ENCODE peak calls at places on chromosome 10, in eight cellular contexts. B is right atrium auricular region, N is NCI-H1092, L is germinal center, Q is activated T-cell treated with anti-CD3 and anti-CD28 coated beads for 1 hour, E is hippocampal formation, S is hepatic stellate cell, V is globus pallidus. P is an unnamed sample.

GRCh38 chr10:122068844-122069243 is 79.9 kb downstream of the TACC2 start:
- DNase-seq in B (no peak), N (no peak), L (no peak), Q (no peak), E (no peak), S (no peak), V (no peak), P (no peak)

GRCh38 chr10:100866010-100866409 is 46.8 kb upstream of the SLF2 start:
- DNase-seq in B (no peak), N (no peak), L (no peak), Q (no peak), E (no peak), S (no peak), V (no peak), P (no peak)

GRCh38 chr10:122710576-122710975 is 10.9 kb upstream of the C10orf120 start:
- DNase-seq in B (no peak), N (no peak), L (no peak), Q (no peak), E (no peak), S (no peak), V (no peak), P (no peak)

GRCh38 chr10:132631348-132631735 is 93.8 kb downstream of the INPP5A start:
- DNase-seq in B (peak), N (no peak), L (no peak), Q (no peak), E (peak), S (peak), V (no peak), P (no peak)

GRCh38 chr10:8830876-8831275 is 776.4 kb downstream of the GATA3 start:
- DNase-seq in B (no peak), N (no peak), L (no peak), Q (no peak), E (no peak), S (no peak), V (no peak), P (no peak)

GRCh38 chr10:119526606-119527592 is 15.6 kb downstream of the RGS10 start:
- DNase-seq in B (no peak), N (no peak), L (no peak), Q (no peak), E (no peak), S (no peak), V (no peak), P (no peak)

GRCh38 chr10:99777918-99778716 is 4.3 kb upstream of the ABCC2 start:
- DNase-seq in B (no peak), N (no peak), L (peak), Q (no peak), E (no peak), S (no peak), V (no peak), P (no peak)

GRCh38 chr10:120514035-120514620 is 57.1 kb downstream of the PLPP4 start:
- DNase-seq in B (no peak), N (no peak), L (no peak), Q (no peak), E (no peak), S (peak), V (no peak), P (no peak)

GRCh38 chr10:104642311-104643022 is 1.4 kb downstream of the SORCS3 start:
- DNase-seq in B (peak), N (no peak), L (peak), Q (no peak), E (peak), S (no peak), V (peak), P (no peak)

GRCh38 chr10:47049906-47050305 is 138.7 kb downstream of the PTPN20 start:
- DNase-seq in B (no peak), N (no peak), L (no peak), Q (no peak), E (no peak), S (no peak), V (no peak), P (no peak)

GRCh38 chr10:123009105-123009805 is 449 bp downstream of the ACADSB start:
- DNase-seq in B (peak), N (no peak), L (peak), Q (peak), E (no peak), S (peak), V (no peak), P (peak)

GRCh38 chr10:110363572-110364411 is 59.1 kb upstream of the SMNDC1 start:
- DNase-seq in B (no peak), N (no peak), L (no peak), Q (no peak), E (peak), S (no peak), V (peak), P (no peak)

GRCh38 chr10:129808092-129808983 is 155.7 kb downstream of the EBF3 start:
- DNase-seq in B (peak), N (no peak), L (no peak), Q (no peak), E (no peak), S (no peak), V (no peak), P (no peak)

GRCh38 chr10:124493191-124493936 is 31.7 kb downstream of the LHPP start:
- DNase-seq in B (no peak), N (peak), L (no peak), Q (no peak), E (no peak), S (no peak), V (no peak), P (no peak)

GRCh38 chr10:28984431-28984830 is 304.4 kb upstream of the LYZL1 start:
- DNase-seq in B (peak), N (peak), L (no peak), Q (no peak), E (no peak), S (peak), V (peak), P (no peak)

GRCh38 chr10:59456199-59456598 is 93.8 kb upstream of the FAM13C start:
- DNase-seq in B (no peak), N (no peak), L (no peak), Q (no peak), E (no peak), S (no peak), V (no peak), P (no peak)

GRCh38 chr10:90222939-90223338 is 521.5 kb downstream of the KIF20B start:
- DNase-seq in B (no peak), N (no peak), L (no peak), Q (no peak), E (no peak), S (no peak), V (no peak), P (no peak)

GRCh38 chr10:79181680-79182079 is 112.9 kb downstream of the ZMIZ1 start:
- DNase-seq in B (no peak), N (no peak), L (no peak), Q (no peak), E (no peak), S (no peak), V (no peak), P (no peak)

GRCh38 chr10:33862706-33863105 is 528.2 kb upstream of the NRP1 start:
- DNase-seq in B (no peak), N (no peak), L (no peak), Q (no peak), E (no peak), S (no peak), V (no peak), P (no peak)

GRCh38 chr10:33352631-33353030 is 18.2 kb upstream of the NRP1 start:
- DNase-seq in B (no peak), N (no peak), L (no peak), Q (no peak), E (no peak), S (no peak), V (no peak), P (no peak)